ENCODE peak calls at places on chromosomes 16 and 17, in four cellular contexts. One of them, this sample, is unnamed.

GRCh38 chr16:88652763-88653065 is 1.9 kb upstream of the CYBA start:
- DNase-seq in SK-N-MC: no peak
- DNase-seq in Peyer's patch: no peak
- DNase-seq in thoracic aorta: no peak
- DNase-seq in this sample: no peak

GRCh38 chr16:81885976-81886586 is 107.0 kb downstream of the PLCG2 start:
- DNase-seq in thoracic aorta: no peak
- DNase-seq in SK-N-MC: no peak
- DNase-seq in Peyer's patch: no peak
- DNase-seq in this sample: no peak

GRCh38 chr16:85354623-85355514 is 242.6 kb upstream of the CIBAR2 start:
- DNase-seq in SK-N-MC: no peak
- DNase-seq in thoracic aorta: no peak
- DNase-seq in Peyer's patch: no peak
- DNase-seq in this sample: peak

GRCh38 chr17:1732241-1733046 is 7.9 kb downstream of the WDR81 start:
- DNase-seq in thoracic aorta: no peak
- DNase-seq in Peyer's patch: no peak
- DNase-seq in SK-N-MC: no peak
- DNase-seq in this sample: no peak

GRCh38 chr17:10172241-10172741 is 26.1 kb downstream of the GAS7 start:
- DNase-seq in SK-N-MC: no peak
- DNase-seq in Peyer's patch: no peak
- DNase-seq in thoracic aorta: no peak
- DNase-seq in this sample: no peak

GRCh38 chr17:37637956-37638355 is 5.3 kb downstream of the DDX52 start:
- DNase-seq in Peyer's patch: no peak
- DNase-seq in SK-N-MC: no peak
- DNase-seq in thoracic aorta: no peak
- DNase-seq in this sample: no peak

GRCh38 chr17:27493088-27493487 is 36.8 kb downstream of the KSR1 start:
- DNase-seq in thoracic aorta: no peak
- DNase-seq in SK-N-MC: no peak
- DNase-seq in Peyer's patch: no peak
- DNase-seq in this sample: no peak

GRCh38 chr17:79838541-79839274 is 532 bp downstream of the CBX4 start:
- DNase-seq in Peyer's patch: peak
- DNase-seq in SK-N-MC: no peak
- DNase-seq in thoracic aorta: no peak
- DNase-seq in this sample: no peak

GRCh38 chr16:51184702-51185433 is 33.8 kb upstream of the SALL1 start:
- DNase-seq in SK-N-MC: no peak
- DNase-seq in thoracic aorta: no peak
- DNase-seq in Peyer's patch: no peak
- DNase-seq in this sample: no peak

GRCh38 chr17:358491-359133 is 6.0 kb upstream of the RPH3AL start:
- DNase-seq in Peyer's patch: no peak
- DNase-seq in thoracic aorta: no peak
- DNase-seq in SK-N-MC: no peak
- DNase-seq in this sample: no peak

GRCh38 chr17:1055751-1056645 is 59.1 kb downstream of the TIMM22 start:
- DNase-seq in thoracic aorta: no peak
- DNase-seq in SK-N-MC: no peak
- DNase-seq in Peyer's patch: no peak
- DNase-seq in this sample: no peak

GRCh38 chr17:66970797-66971196 is 6.3 kb downstream of the CACNG4 start:
- DNase-seq in Peyer's patch: no peak
- DNase-seq in thoracic aorta: no peak
- DNase-seq in SK-N-MC: no peak
- DNase-seq in this sample: no peak

GRCh38 chr16:85173077-85173980 is 61.1 kb upstream of the CIBAR2 start:
- DNase-seq in thoracic aorta: no peak
- DNase-seq in SK-N-MC: no peak
- DNase-seq in Peyer's patch: no peak
- DNase-seq in this sample: no peak

GRCh38 chr16:89017543-89017942 is 40.5 kb upstream of the CBFA2T3 start:
- DNase-seq in thoracic aorta: no peak
- DNase-seq in SK-N-MC: no peak
- DNase-seq in Peyer's patch: no peak
- DNase-seq in this sample: no peak

GRCh38 chr17:7626307-7626706 is 1.3 kb downstream of the SAT2 start:
- DNase-seq in SK-N-MC: no peak
- DNase-seq in thoracic aorta: no peak
- DNase-seq in Peyer's patch: no peak
- DNase-seq in this sample: no peak

GRCh38 chr17:9676742-9677387 is 31.5 kb downstream of the USP43 start:
- DNase-seq in thoracic aorta: no peak
- DNase-seq in Peyer's patch: no peak
- DNase-seq in SK-N-MC: no peak
- DNase-seq in this sample: peak

GRCh38 chr17:31492880-31493655 is 101.6 kb downstream of the RAB11FIP4 start:
- DNase-seq in Peyer's patch: no peak
- DNase-seq in SK-N-MC: no peak
- DNase-seq in thoracic aorta: no peak
- DNase-seq in this sample: no peak

GRCh38 chr17:77106874-77107358 is 33.9 kb upstream of the SEC14L1 start:
- DNase-seq in SK-N-MC: no peak
- DNase-seq in Peyer's patch: no peak
- DNase-seq in thoracic aorta: no peak
- DNase-seq in this sample: no peak

GRCh38 chr16:49179714-49180330 is 101.8 kb downstream of the CBLN1 start:
- DNase-seq in thoracic aorta: no peak
- DNase-seq in SK-N-MC: no peak
- DNase-seq in Peyer's patch: peak
- DNase-seq in this sample: no peak

GRCh38 chr16:70661918-70662641 is 15.7 kb downstream of the IL34 start:
- DNase-seq in thoracic aorta: no peak
- DNase-seq in SK-N-MC: no peak
- DNase-seq in Peyer's patch: no peak
- DNase-seq in this sample: peak

GRCh38 chr17:21059761-21060160 is 16.9 kb upstream of the USP22 start:
- DNase-seq in thoracic aorta: no peak
- DNase-seq in Peyer's patch: no peak
- DNase-seq in SK-N-MC: no peak
- DNase-seq in this sample: no peak

GRCh38 chr17:81033535-81034167 is 1.3 kb upstream of the BAIAP2 start:
- DNase-seq in SK-N-MC: no peak
- DNase-seq in thoracic aorta: no peak
- DNase-seq in Peyer's patch: no peak
- DNase-seq in this sample: no peak

GRCh38 chr16:89892055-89892630 is 18.8 kb downstream of the TCF25 start:
- DNase-seq in SK-N-MC: no peak
- DNase-seq in Peyer's patch: no peak
- DNase-seq in thoracic aorta: no peak
- DNase-seq in this sample: no peak

GRCh38 chr17:47978324-47978723 is 7.4 kb downstream of the CDK5RAP3 start:
- DNase-seq in Peyer's patch: peak
- DNase-seq in SK-N-MC: no peak
- DNase-seq in thoracic aorta: no peak
- DNase-seq in this sample: no peak

GRCh38 chr16:89120921-89121351 is 27.3 kb downstream of the ACSF3 start:
- DNase-seq in Peyer's patch: peak
- DNase-seq in SK-N-MC: no peak
- DNase-seq in thoracic aorta: no peak
- DNase-seq in this sample: no peak

GRCh38 chr17:34981538-34982241 is 1.4 kb downstream of the LIG3 start:
- DNase-seq in thoracic aorta: no peak
- DNase-seq in Peyer's patch: no peak
- DNase-seq in SK-N-MC: peak
- DNase-seq in this sample: no peak

GRCh38 chr17:76492250-76492988 is 8.8 kb downstream of the RHBDF2 start:
- DNase-seq in Peyer's patch: peak
- DNase-seq in thoracic aorta: no peak
- DNase-seq in SK-N-MC: no peak
- DNase-seq in this sample: no peak

DNA sequence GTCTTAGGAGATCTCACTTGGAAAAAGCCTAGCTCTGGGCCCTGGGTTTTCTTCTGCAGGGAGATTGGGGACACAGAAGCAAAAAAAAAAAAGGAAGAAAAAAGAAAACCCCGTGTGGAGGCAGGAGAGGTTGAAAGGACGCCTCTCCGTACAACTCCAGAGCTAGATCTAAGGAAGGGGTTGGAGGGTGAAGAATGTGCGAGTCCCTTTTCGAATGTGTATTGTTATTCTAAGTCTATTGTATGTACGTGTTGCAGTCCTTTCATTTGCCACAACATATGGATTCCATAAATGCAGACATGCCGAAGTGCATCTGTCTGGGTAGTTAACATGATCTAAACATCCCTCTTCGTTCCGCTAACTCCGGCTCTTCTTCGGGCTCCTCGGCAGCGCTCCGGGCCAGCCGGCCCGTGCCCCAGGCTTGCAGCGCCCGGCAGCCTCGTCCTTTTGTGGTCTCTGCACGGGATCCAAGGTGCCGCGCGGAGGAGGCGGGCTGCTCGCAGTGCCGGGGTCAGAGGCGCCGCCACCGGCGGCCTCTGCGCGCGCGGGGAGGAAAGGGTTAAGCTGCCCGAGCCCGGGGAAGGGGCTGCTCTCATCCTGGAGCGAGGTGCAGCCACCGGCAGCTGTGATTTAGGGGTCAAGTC is 14.8 kb upstream of the ZFHX3 start:
- DNase-seq in SK-N-MC: no peak
- DNase-seq in thoracic aorta: no peak
- DNase-seq in Peyer's patch: no peak
- DNase-seq in this sample: no peak
- H3K4me3 ChIP-seq in SK-N-MC: no peak
- H3K4me3 ChIP-seq in thoracic aorta: peak
- H3K4me3 ChIP-seq in Peyer's patch: no peak
- H3K4me3 ChIP-seq in this sample: peak

DNA sequence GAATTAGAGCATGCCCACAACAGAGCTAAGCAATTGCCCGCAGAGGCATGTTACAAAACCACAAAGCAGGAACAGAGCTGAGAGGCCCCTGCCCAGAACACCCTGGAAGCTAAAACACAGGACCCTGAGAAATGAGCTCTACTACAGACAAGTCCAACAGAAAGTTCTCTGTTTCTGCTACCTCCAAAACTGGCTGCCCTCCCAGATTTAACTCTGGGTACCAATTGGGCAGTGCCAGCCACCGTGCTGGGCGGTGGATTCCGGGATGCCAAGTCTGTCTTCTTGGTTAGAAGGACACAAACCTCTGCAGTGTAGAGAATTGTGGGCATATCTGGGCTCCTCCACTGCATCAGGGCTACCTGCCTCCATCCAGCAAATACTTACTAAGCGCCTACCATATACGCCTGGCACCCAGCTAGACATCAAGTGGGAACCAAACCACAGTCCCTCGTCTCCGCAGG is 1.0 kb downstream of the CMTM4 start:
- DNase-seq in Peyer's patch: no peak
- DNase-seq in thoracic aorta: no peak
- DNase-seq in SK-N-MC: no peak
- DNase-seq in this sample: no peak
- H3K4me3 ChIP-seq in Peyer's patch: peak
- H3K4me3 ChIP-seq in thoracic aorta: peak
- H3K4me3 ChIP-seq in SK-N-MC: peak
- H3K4me3 ChIP-seq in this sample: peak

GRCh38 chr16:29898135-29898534 is 1.2 kb downstream of the SEZ6L2 start:
- DNase-seq in SK-N-MC: no peak
- DNase-seq in thoracic aorta: no peak
- DNase-seq in Peyer's patch: no peak
- DNase-seq in this sample: no peak
- H3K4me3 ChIP-seq in SK-N-MC: no peak
- H3K4me3 ChIP-seq in thoracic aorta: no peak
- H3K4me3 ChIP-seq in Peyer's patch: no peak
- H3K4me3 ChIP-seq in this sample: no peak

GRCh38 chr17:49383048-49383447 is 21.0 kb upstream of the ZNF652 start:
- DNase-seq in thoracic aorta: no peak
- DNase-seq in Peyer's patch: peak
- DNase-seq in SK-N-MC: no peak
- DNase-seq in this sample: no peak

GRCh38 chr17:49381793-49382192 is 19.7 kb upstream of the ZNF652 start:
- DNase-seq in SK-N-MC: no peak
- DNase-seq in thoracic aorta: no peak
- DNase-seq in Peyer's patch: peak
- DNase-seq in this sample: no peak

GRCh38 chr17:49384962-49385361 is 22.9 kb upstream of the ZNF652 start:
- DNase-seq in SK-N-MC: no peak
- DNase-seq in Peyer's patch: no peak
- DNase-seq in thoracic aorta: no peak
- DNase-seq in this sample: no peak

GRCh38 chr17:49381033-49381432 is 19.0 kb upstream of the ZNF652 start:
- DNase-seq in Peyer's patch: no peak
- DNase-seq in thoracic aorta: no peak
- DNase-seq in SK-N-MC: no peak
- DNase-seq in this sample: no peak

GRCh38 chr17:49382556-49382955 is 20.5 kb upstream of the ZNF652 start:
- DNase-seq in Peyer's patch: no peak
- DNase-seq in thoracic aorta: no peak
- DNase-seq in SK-N-MC: no peak
- DNase-seq in this sample: no peak
- H3K4me3 ChIP-seq in Peyer's patch: no peak
- H3K4me3 ChIP-seq in thoracic aorta: no peak
- H3K4me3 ChIP-seq in SK-N-MC: no peak
- H3K4me3 ChIP-seq in this sample: no peak

GRCh38 chr16:53045554-53046250 is 7.0 kb downstream of the CHD9NB start:
- DNase-seq in thoracic aorta: no peak
- DNase-seq in SK-N-MC: no peak
- DNase-seq in Peyer's patch: no peak
- DNase-seq in this sample: no peak

GRCh38 chr16:53042235-53042645 is 10.5 kb downstream of the CHD9NB start:
- DNase-seq in SK-N-MC: no peak
- DNase-seq in thoracic aorta: no peak
- DNase-seq in Peyer's patch: no peak
- DNase-seq in this sample: no peak

GRCh38 chr16:53041196-53041977 is 11.3 kb downstream of the CHD9NB start:
- DNase-seq in SK-N-MC: no peak
- DNase-seq in Peyer's patch: no peak
- DNase-seq in thoracic aorta: no peak
- DNase-seq in this sample: no peak

GRCh38 chr16:53043462-53043861 is 9.2 kb downstream of the CHD9NB start:
- DNase-seq in Peyer's patch: no peak
- DNase-seq in thoracic aorta: no peak
- DNase-seq in SK-N-MC: no peak
- DNase-seq in this sample: no peak

GRCh38 chr16:53043986-53044571 is 8.6 kb downstream of the CHD9NB start:
- DNase-seq in SK-N-MC: no peak
- DNase-seq in Peyer's patch: no peak
- DNase-seq in thoracic aorta: no peak
- DNase-seq in this sample: no peak
- H3K4me3 ChIP-seq in SK-N-MC: no peak
- H3K4me3 ChIP-seq in Peyer's patch: no peak
- H3K4me3 ChIP-seq in thoracic aorta: peak
- H3K4me3 ChIP-seq in this sample: no peak

GRCh38 chr16:79381552-79382042 is 218.9 kb downstream of the MAF start:
- DNase-seq in thoracic aorta: no peak
- DNase-seq in Peyer's patch: no peak
- DNase-seq in SK-N-MC: no peak
- DNase-seq in this sample: no peak
- H3K4me3 ChIP-seq in thoracic aorta: no peak
- H3K4me3 ChIP-seq in Peyer's patch: no peak
- H3K4me3 ChIP-seq in SK-N-MC: no peak
- H3K4me3 ChIP-seq in this sample: no peak

This sample was measured in astrocyte of the cerebellum.